ENCODE peak calls at places on chromosomes 6 and 20, in four cellular contexts. One of them, this sample, is unnamed.

GRCh38 chr6:7671581-7671980 is 54.3 kb upstream of the BMP6 start:
- DNase-seq in ACHN: no peak
- DNase-seq in COLO829: no peak
- DNase-seq in MV-4-11: no peak
- DNase-seq in this sample: no peak

GRCh38 chr20:10368702-10369041 is 65.3 kb downstream of the MKKS start:
- DNase-seq in COLO829: no peak
- DNase-seq in ACHN: no peak
- DNase-seq in MV-4-11: no peak
- DNase-seq in this sample: no peak

GRCh38 chr20:18665135-18665534 is 77.3 kb downstream of the DTD1 start:
- DNase-seq in ACHN: no peak
- DNase-seq in MV-4-11: no peak
- DNase-seq in COLO829: no peak
- DNase-seq in this sample: no peak

GRCh38 chr6:1870902-1871301 is 261.2 kb downstream of the FOXC1 start:
- DNase-seq in ACHN: no peak
- DNase-seq in COLO829: no peak
- DNase-seq in MV-4-11: no peak
- DNase-seq in this sample: no peak

GRCh38 chr6:106630366-106630765 is 988 bp downstream of the QRSL1 start:
- DNase-seq in ACHN: peak
- DNase-seq in MV-4-11: no peak
- DNase-seq in COLO829: no peak
- DNase-seq in this sample: no peak

GRCh38 chr6:168029459-168030217 is 32.2 kb downstream of the KIF25 start:
- DNase-seq in COLO829: no peak
- DNase-seq in MV-4-11: no peak
- DNase-seq in ACHN: no peak
- DNase-seq in this sample: no peak

GRCh38 chr6:12431023-12431422 is 140.9 kb downstream of the EDN1 start:
- DNase-seq in ACHN: no peak
- DNase-seq in COLO829: no peak
- DNase-seq in MV-4-11: no peak
- DNase-seq in this sample: no peak

GRCh38 chr20:24135786-24136185 is 147.2 kb upstream of the GGTLC1 start:
- DNase-seq in COLO829: no peak
- DNase-seq in ACHN: no peak
- DNase-seq in MV-4-11: no peak
- DNase-seq in this sample: no peak

GRCh38 chr6:13767121-13767794 is 47.1 kb downstream of the MCUR1 start:
- DNase-seq in COLO829: no peak
- DNase-seq in ACHN: peak
- DNase-seq in MV-4-11: no peak
- DNase-seq in this sample: no peak

GRCh38 chr6:142537612-142538478 is 236.0 kb downstream of the ADGRG6 start:
- DNase-seq in ACHN: peak
- DNase-seq in MV-4-11: no peak
- DNase-seq in COLO829: peak
- DNase-seq in this sample: no peak

GRCh38 chr20:57849868-57850215 is 140.0 kb upstream of the PMEPA1 start:
- DNase-seq in ACHN: no peak
- DNase-seq in MV-4-11: no peak
- DNase-seq in COLO829: no peak
- DNase-seq in this sample: no peak

GRCh38 chr6:96836579-96837137 is 619 bp downstream of the GPR63 start:
- DNase-seq in ACHN: peak
- DNase-seq in COLO829: no peak
- DNase-seq in MV-4-11: no peak
- DNase-seq in this sample: no peak

GRCh38 chr20:41524980-41525613 is 93.1 kb downstream of the CHD6 start:
- DNase-seq in COLO829: peak
- DNase-seq in ACHN: no peak
- DNase-seq in MV-4-11: no peak
- DNase-seq in this sample: no peak

GRCh38 chr20:24838551-24839530 is 110.2 kb upstream of the CST7 start:
- DNase-seq in MV-4-11: no peak
- DNase-seq in ACHN: no peak
- DNase-seq in COLO829: no peak
- DNase-seq in this sample: no peak

GRCh38 chr20:9686455-9686854 is 152.4 kb downstream of the PAK5 start:
- DNase-seq in MV-4-11: no peak
- DNase-seq in COLO829: no peak
- DNase-seq in ACHN: no peak
- DNase-seq in this sample: no peak

GRCh38 chr20:38256966-38257365 is 3.6 kb downstream of the KIAA1755 start:
- DNase-seq in COLO829: no peak
- DNase-seq in MV-4-11: no peak
- DNase-seq in ACHN: no peak
- DNase-seq in this sample: no peak

GRCh38 chr6:114049367-114049966 is 78.5 kb upstream of the HDAC2 start:
- DNase-seq in MV-4-11: no peak
- DNase-seq in COLO829: no peak
- DNase-seq in ACHN: no peak
- DNase-seq in this sample: no peak

GRCh38 chr6:32047084-32047478 is 8.9 kb downstream of the CYP21A2 start:
- DNase-seq in MV-4-11: no peak
- DNase-seq in COLO829: no peak
- DNase-seq in ACHN: no peak
- DNase-seq in this sample: no peak

GRCh38 chr6:8764733-8765132 is 329.4 kb upstream of the SLC35B3 start:
- DNase-seq in COLO829: no peak
- DNase-seq in ACHN: no peak
- DNase-seq in MV-4-11: no peak
- DNase-seq in this sample: no peak

GRCh38 chr20:19889011-19889953 is 127.9 kb upstream of the NAA20 start:
- DNase-seq in COLO829: no peak
- DNase-seq in ACHN: no peak
- DNase-seq in MV-4-11: no peak
- DNase-seq in this sample: no peak

GRCh38 chr6:158040804-158041347 is 59.2 kb downstream of the SYNJ2 start:
- DNase-seq in MV-4-11: no peak
- DNase-seq in ACHN: peak
- DNase-seq in COLO829: no peak
- DNase-seq in this sample: no peak

GRCh38 chr6:40343887-40344565 is 243.1 kb downstream of the LRFN2 start:
- DNase-seq in ACHN: no peak
- DNase-seq in COLO829: no peak
- DNase-seq in MV-4-11: no peak
- DNase-seq in this sample: no peak

GRCh38 chr20:8449120-8449519 is 317.1 kb downstream of the PLCB1 start:
- DNase-seq in COLO829: no peak
- DNase-seq in ACHN: no peak
- DNase-seq in MV-4-11: peak
- DNase-seq in this sample: no peak

GRCh38 chr6:44179072-44179536 is 20.5 kb downstream of the CAPN11 start:
- DNase-seq in ACHN: no peak
- DNase-seq in COLO829: no peak
- DNase-seq in MV-4-11: no peak
- DNase-seq in this sample: no peak

GRCh38 chr6:125102901-125103300 is 50.7 kb upstream of the TPD52L1 start:
- DNase-seq in COLO829: peak
- DNase-seq in MV-4-11: no peak
- DNase-seq in ACHN: peak
- DNase-seq in this sample: no peak

GRCh38 chr6:103273048-103273447 is 1586.7 kb downstream of the HACE1 start:
- DNase-seq in MV-4-11: no peak
- DNase-seq in COLO829: peak
- DNase-seq in ACHN: peak
- DNase-seq in this sample: peak

GRCh38 chr6:34919651-34920050 is 30.6 kb downstream of the ANKS1A start:
- DNase-seq in COLO829: no peak
- DNase-seq in ACHN: no peak
- DNase-seq in MV-4-11: peak
- DNase-seq in this sample: no peak

GRCh38 chr6:150271501-150272263 is 97.1 kb upstream of the IYD start:
- DNase-seq in COLO829: no peak
- DNase-seq in MV-4-11: peak
- DNase-seq in ACHN: no peak
- DNase-seq in this sample: no peak

GRCh38 chr20:17562804-17563305 is 7.0 kb upstream of the DSTN start:
- DNase-seq in ACHN: no peak
- DNase-seq in COLO829: no peak
- DNase-seq in MV-4-11: no peak
- DNase-seq in this sample: no peak

GRCh38 chr6:145015739-145016558 is 719.4 kb downstream of the EPM2A start:
- DNase-seq in ACHN: peak
- DNase-seq in COLO829: peak
- DNase-seq in MV-4-11: peak
- DNase-seq in this sample: peak

GRCh38 chr20:25083773-25084615 is 2.1 kb upstream of the VSX1 start:
- DNase-seq in ACHN: no peak
- DNase-seq in MV-4-11: no peak
- DNase-seq in COLO829: no peak
- DNase-seq in this sample: no peak

GRCh38 chr6:109892451-109893435 is 85.4 kb upstream of the GPR6 start:
- DNase-seq in MV-4-11: no peak
- DNase-seq in COLO829: no peak
- DNase-seq in ACHN: no peak
- DNase-seq in this sample: no peak

This sample was measured in SIG-M5.